ENCODE peak calls at places on chromosomes 7 and 10, in nine cellular contexts. W is stimulated activated naive CD8-positive, alpha-beta T cell treated with anti-CD3 and anti-CD28 coated beads, Interleukin-15, Interleukin-2, amounts not matched to agents 100 U/mL and 50 U/mL, for 24 hours; P is NCI-H1105; T is PC-9; H is T-helper 1 cell; O is body of pancreas; J is right lobe of liver; I is myocyte; Y is caudate nucleus. G is an unnamed sample.
A peak's percentile ranks its signal among the peaks of the same experiment; 100 is the strongest.

GRCh38 chr7:116025098-116025809 is 5.3 kb downstream of the TFEC start:
- DNase-seq in W (no peak), P (no peak), T (no peak), H (no peak), O (no peak), J (no peak), I (no peak), Y (no peak), G (no peak)

GRCh38 chr10:79195091-79195923 is 126.5 kb downstream of the ZMIZ1 start:
- DNase-seq in W (peak; percentile 82), P (peak; percentile 57), T (peak; percentile 89), H (peak; percentile 68), O (peak; percentile 90), J (peak; percentile 88), I (peak; percentile 78), Y (peak; percentile 66), G (peak; percentile 28)

GRCh38 chr10:28202941-28203352 is 99.9 kb downstream of the MPP7 start:
- DNase-seq in W (no peak), P (no peak), T (no peak), H (no peak), O (no peak), J (no peak), I (peak; percentile 22), Y (no peak), G (no peak)

GRCh38 chr10:57815926-57816325 is 451.8 kb downstream of the IPMK start:
- DNase-seq in W (no peak), P (no peak), T (no peak), H (no peak), O (no peak), J (no peak), I (no peak), Y (no peak), G (no peak)

GRCh38 chr7:128937647-128938523 is at the start of gene IRF5:
- DNase-seq in W (peak; percentile 43), P (peak; percentile 15), T (peak; percentile 75), H (no peak), O (peak; percentile 81), J (peak; percentile 89), I (peak; percentile 53), Y (no peak), G (peak; percentile 30)

GRCh38 chr7:112748381-112748780 is 41.8 kb downstream of the TMEM168 start:
- DNase-seq in W (no peak), P (no peak), T (no peak), H (no peak), O (no peak), J (no peak), I (no peak), Y (no peak), G (no peak)

GRCh38 chr7:1911571-1911970 is 241.5 kb downstream of the ELFN1 start:
- DNase-seq in W (no peak), P (no peak), T (no peak), H (no peak), O (no peak), J (no peak), I (no peak), Y (no peak), G (no peak)

GRCh38 chr7:4724648-4725013 is 42.5 kb downstream of the FOXK1 start:
- DNase-seq in W (no peak), P (no peak), T (peak; percentile 49), H (no peak), O (no peak), J (no peak), I (peak; percentile 47), Y (no peak), G (peak; percentile 57)

GRCh38 chr10:48455055-48455391 is 148.5 kb downstream of the MAPK8 start:
- DNase-seq in W (no peak), P (no peak), T (no peak), H (no peak), O (peak; percentile 7), J (no peak), I (no peak), Y (no peak), G (no peak)

GRCh38 chr7:2520131-2520807 is 695 bp downstream of the LFNG start:
- DNase-seq in W (peak; percentile 47), P (no peak), T (peak; percentile 71), H (no peak), O (peak; percentile 57), J (no peak), I (no peak), Y (no peak), G (no peak)

GRCh38 chr7:142930126-142930730 is 3.3 kb downstream of the TRPV5 start:
- DNase-seq in W (no peak), P (no peak), T (no peak), H (no peak), O (no peak), J (no peak), I (no peak), Y (no peak), G (no peak)

GRCh38 chr7:30351724-30352123 is 67.3 kb downstream of the ZNRF2 start:
- DNase-seq in W (no peak), P (no peak), T (no peak), H (no peak), O (no peak), J (no peak), I (no peak), Y (no peak), G (no peak)

GRCh38 chr7:43648725-43649406 is 66.0 kb downstream of the STK17A start:
- DNase-seq in W (peak; percentile 64), P (no peak), T (no peak), H (peak; percentile 69), O (no peak), J (no peak), I (peak; percentile 89), Y (no peak), G (no peak)